ENCODE peak calls at places on chromosome 3, in six cellular contexts. One of them, this sample, is unnamed.

GRCh38 chr3:73576995-73577394 is 47.7 kb downstream of the PDZRN3 start:
- DNase-seq in astrocyte of the spinal cord: no peak
- DNase-seq in NB4: no peak
- DNase-seq in AG04450: no peak
- DNase-seq in pancreas: no peak
- DNase-seq in hepatocyte: no peak
- DNase-seq in this sample: no peak

GRCh38 chr3:144018776-144019175 is 47.2 kb downstream of the DIPK2A start:
- DNase-seq in astrocyte of the spinal cord: peak; percentile 94
- DNase-seq in NB4: no peak
- DNase-seq in AG04450: peak; percentile 75
- DNase-seq in pancreas: no peak
- DNase-seq in hepatocyte: no peak
- DNase-seq in this sample: no peak

GRCh38 chr3:184899953-184900595 is 88.1 kb downstream of the VPS8 start:
- DNase-seq in astrocyte of the spinal cord: no peak
- DNase-seq in NB4: no peak
- DNase-seq in AG04450: no peak
- DNase-seq in pancreas: no peak
- DNase-seq in hepatocyte: no peak
- DNase-seq in this sample: no peak

GRCh38 chr3:32177702-32178198 is 60.7 kb upstream of the CMTM8 start:
- DNase-seq in astrocyte of the spinal cord: peak; percentile 80
- DNase-seq in NB4: peak; percentile 82
- DNase-seq in AG04450: peak; percentile 0
- DNase-seq in pancreas: peak; percentile 55
- DNase-seq in hepatocyte: peak; percentile 86
- DNase-seq in this sample: peak; percentile 67

GRCh38 chr3:198079771-198080520 is 119.9 kb downstream of the LMLN start:
- DNase-seq in astrocyte of the spinal cord: no peak
- DNase-seq in NB4: peak; percentile 61
- DNase-seq in AG04450: no peak
- DNase-seq in pancreas: peak; percentile 31
- DNase-seq in hepatocyte: peak; percentile 31
- DNase-seq in this sample: peak; percentile 9

GRCh38 chr3:19886404-19886803 is 47.6 kb downstream of the EFHB start:
- DNase-seq in astrocyte of the spinal cord: no peak
- DNase-seq in NB4: no peak
- DNase-seq in AG04450: no peak
- DNase-seq in pancreas: no peak
- DNase-seq in hepatocyte: no peak
- DNase-seq in this sample: no peak

GRCh38 chr3:147411235-147411607 is 2.1 kb downstream of the ZIC1 start:
- DNase-seq in astrocyte of the spinal cord: peak; percentile 31
- DNase-seq in NB4: no peak
- DNase-seq in AG04450: no peak
- DNase-seq in pancreas: no peak
- DNase-seq in hepatocyte: no peak
- DNase-seq in this sample: no peak

GRCh38 chr3:143330316-143330868 is 210.8 kb downstream of the CHST2 start:
- DNase-seq in astrocyte of the spinal cord: no peak
- DNase-seq in NB4: no peak
- DNase-seq in AG04450: no peak
- DNase-seq in pancreas: no peak
- DNase-seq in hepatocyte: no peak
- DNase-seq in this sample: no peak

GRCh38 chr3:128549283-128550112 is 56.5 kb upstream of the GATA2 start:
- DNase-seq in astrocyte of the spinal cord: peak; percentile 84
- DNase-seq in NB4: no peak
- DNase-seq in AG04450: peak; percentile 36
- DNase-seq in pancreas: no peak
- DNase-seq in hepatocyte: peak; percentile 79
- DNase-seq in this sample: no peak

GRCh38 chr3:153848701-153849100 is 272.5 kb upstream of the ARHGEF26 start:
- DNase-seq in astrocyte of the spinal cord: peak; percentile 4
- DNase-seq in NB4: no peak
- DNase-seq in AG04450: no peak
- DNase-seq in pancreas: no peak
- DNase-seq in hepatocyte: peak; percentile 22
- DNase-seq in this sample: no peak

GRCh38 chr3:150443331-150443741 is 35.2 kb downstream of the TSC22D2 start:
- DNase-seq in astrocyte of the spinal cord: peak; percentile 67
- DNase-seq in NB4: no peak
- DNase-seq in AG04450: no peak
- DNase-seq in pancreas: no peak
- DNase-seq in hepatocyte: no peak
- DNase-seq in this sample: no peak

GRCh38 chr3:124878561-124879394 is 8.4 kb downstream of the ITGB5 start:
- DNase-seq in astrocyte of the spinal cord: peak; percentile 90
- DNase-seq in NB4: no peak
- DNase-seq in AG04450: peak; percentile 84
- DNase-seq in pancreas: no peak
- DNase-seq in hepatocyte: peak; percentile 40
- DNase-seq in this sample: peak; percentile 16

GRCh38 chr3:169477790-169478189 is 185.7 kb downstream of the MECOM start:
- DNase-seq in astrocyte of the spinal cord: no peak
- DNase-seq in NB4: no peak
- DNase-seq in AG04450: no peak
- DNase-seq in pancreas: no peak
- DNase-seq in hepatocyte: no peak
- DNase-seq in this sample: no peak

GRCh38 chr3:163684651-163685050 is 1393.6 kb downstream of the SI start:
- DNase-seq in astrocyte of the spinal cord: no peak
- DNase-seq in NB4: no peak
- DNase-seq in AG04450: no peak
- DNase-seq in pancreas: no peak
- DNase-seq in hepatocyte: no peak
- DNase-seq in this sample: no peak

DNA sequence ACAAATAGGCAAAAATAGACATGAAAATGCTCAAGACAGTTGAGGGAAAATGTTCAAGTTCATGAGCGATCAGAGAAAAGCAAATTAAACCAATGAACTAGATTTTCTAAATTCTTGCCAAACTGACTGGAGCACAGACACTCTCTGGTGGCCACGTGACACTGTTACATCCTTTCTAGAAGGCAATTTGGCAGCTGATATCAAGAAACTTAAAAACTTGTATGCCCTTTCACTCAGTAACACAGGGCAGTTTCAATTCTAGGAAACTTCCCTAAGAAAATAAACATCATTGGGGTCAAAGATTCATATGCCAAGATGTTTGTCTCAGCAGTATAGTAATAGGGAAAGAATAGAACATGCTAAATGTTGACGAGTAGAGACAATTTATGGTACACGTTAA is 52.2 kb downstream of the ABHD5 start:
- DNase-seq in astrocyte of the spinal cord: no peak
- DNase-seq in NB4: no peak
- DNase-seq in AG04450: no peak
- DNase-seq in pancreas: no peak
- DNase-seq in hepatocyte: no peak
- DNase-seq in this sample: no peak
- TF ChIP-seq CTCF in astrocyte of the spinal cord: peak; percentile 22
- TF ChIP-seq CTCF in NB4: no peak
- TF ChIP-seq CTCF in AG04450: peak; percentile 43
- TF ChIP-seq CTCF in pancreas: no peak
- TF ChIP-seq CTCF in hepatocyte: peak; percentile 22
- TF ChIP-seq CTCF in this sample: no peak

GRCh38 chr3:195662-196061 is 901 bp upstream of the CHL1 start:
- DNase-seq in astrocyte of the spinal cord: no peak
- DNase-seq in NB4: no peak
- DNase-seq in AG04450: no peak
- DNase-seq in pancreas: no peak
- DNase-seq in hepatocyte: no peak
- DNase-seq in this sample: no peak

GRCh38 chr3:196322-197153 is at the start of gene CHL1:
- DNase-seq in astrocyte of the spinal cord: no peak
- DNase-seq in NB4: no peak
- DNase-seq in AG04450: no peak
- DNase-seq in pancreas: peak; percentile 29
- DNase-seq in hepatocyte: peak; percentile 9
- DNase-seq in this sample: no peak

GRCh38 chr3:197891-198491 is 1.4 kb downstream of the CHL1 start:
- DNase-seq in astrocyte of the spinal cord: no peak
- DNase-seq in NB4: no peak
- DNase-seq in AG04450: no peak
- DNase-seq in pancreas: peak; percentile 14
- DNase-seq in hepatocyte: peak; percentile 12
- DNase-seq in this sample: no peak

GRCh38 chr3:199815-200214 is 3.3 kb downstream of the CHL1 start:
- DNase-seq in astrocyte of the spinal cord: no peak
- DNase-seq in NB4: no peak
- DNase-seq in AG04450: no peak
- DNase-seq in pancreas: no peak
- DNase-seq in hepatocyte: no peak
- DNase-seq in this sample: no peak

GRCh38 chr3:197154-197855 is 742 bp downstream of the CHL1 start:
- DNase-seq in astrocyte of the spinal cord: no peak
- DNase-seq in NB4: no peak
- DNase-seq in AG04450: no peak
- DNase-seq in pancreas: peak; percentile 29
- DNase-seq in hepatocyte: peak; percentile 19
- DNase-seq in this sample: no peak
- H3K4me3 ChIP-seq in astrocyte of the spinal cord: peak overlapping the region; percentile 36
- H3K4me3 ChIP-seq in NB4: no peak overlapping the region
- H3K4me3 ChIP-seq in AG04450: peak overlapping the region; percentile 57
- H3K4me3 ChIP-seq in pancreas: peak overlapping the region; percentile 6
- H3K4me3 ChIP-seq in hepatocyte: peak overlapping the region; percentile 26
- H3K4me3 ChIP-seq in this sample: peak overlapping the region; percentile 34

GRCh38 chr3:17140670-17141505 is 256.1 kb downstream of the PLCL2 start:
- DNase-seq in astrocyte of the spinal cord: no peak
- DNase-seq in NB4: no peak
- DNase-seq in AG04450: no peak
- DNase-seq in pancreas: no peak
- DNase-seq in hepatocyte: no peak
- DNase-seq in this sample: no peak
- TF ChIP-seq CTCF in astrocyte of the spinal cord: no peak
- TF ChIP-seq CTCF in NB4: no peak
- TF ChIP-seq CTCF in AG04450: no peak
- TF ChIP-seq CTCF in pancreas: no peak
- TF ChIP-seq CTCF in hepatocyte: no peak
- TF ChIP-seq CTCF in this sample: no peak

GRCh38 chr3:34012102-34012461 is 213.7 kb downstream of the PDCD6IP start:
- DNase-seq in astrocyte of the spinal cord: peak; percentile 96
- DNase-seq in NB4: peak; percentile 7
- DNase-seq in AG04450: peak; percentile 94
- DNase-seq in pancreas: no peak
- DNase-seq in hepatocyte: peak; percentile 82
- DNase-seq in this sample: no peak

GRCh38 chr3:34008836-34009479 is 210.5 kb downstream of the PDCD6IP start:
- DNase-seq in astrocyte of the spinal cord: no peak
- DNase-seq in NB4: no peak
- DNase-seq in AG04450: no peak
- DNase-seq in pancreas: no peak
- DNase-seq in hepatocyte: no peak
- DNase-seq in this sample: no peak

GRCh38 chr3:34008191-34008590 is 209.8 kb downstream of the PDCD6IP start:
- DNase-seq in astrocyte of the spinal cord: peak; percentile 64
- DNase-seq in NB4: peak; percentile 70
- DNase-seq in AG04450: no peak
- DNase-seq in pancreas: no peak
- DNase-seq in hepatocyte: no peak
- DNase-seq in this sample: no peak

GRCh38 chr3:34011171-34012101 is 213.0 kb downstream of the PDCD6IP start:
- DNase-seq in astrocyte of the spinal cord: peak; percentile 47
- DNase-seq in NB4: peak; percentile 5
- DNase-seq in AG04450: no peak
- DNase-seq in pancreas: no peak
- DNase-seq in hepatocyte: no peak
- DNase-seq in this sample: no peak

GRCh38 chr3:34009480-34009844 is 211.0 kb downstream of the PDCD6IP start:
- DNase-seq in astrocyte of the spinal cord: peak; percentile 41
- DNase-seq in NB4: no peak
- DNase-seq in AG04450: no peak
- DNase-seq in pancreas: no peak
- DNase-seq in hepatocyte: peak; percentile 15
- DNase-seq in this sample: no peak
- H3K4me3 ChIP-seq in astrocyte of the spinal cord: no peak overlapping the region
- H3K4me3 ChIP-seq in NB4: no peak overlapping the region
- H3K4me3 ChIP-seq in AG04450: no peak overlapping the region
- H3K4me3 ChIP-seq in pancreas: no peak overlapping the region
- H3K4me3 ChIP-seq in hepatocyte: no peak overlapping the region
- H3K4me3 ChIP-seq in this sample: no peak overlapping the region

GRCh38 chr3:182129745-182130144 is 418.0 kb downstream of the SOX2 start:
- DNase-seq in astrocyte of the spinal cord: no peak
- DNase-seq in NB4: no peak
- DNase-seq in AG04450: no peak
- DNase-seq in pancreas: no peak
- DNase-seq in hepatocyte: no peak
- DNase-seq in this sample: no peak
- TF ChIP-seq CTCF in astrocyte of the spinal cord: no peak
- TF ChIP-seq CTCF in NB4: no peak
- TF ChIP-seq CTCF in AG04450: no peak
- TF ChIP-seq CTCF in pancreas: no peak
- TF ChIP-seq CTCF in hepatocyte: no peak
- TF ChIP-seq CTCF in this sample: no peak

GRCh38 chr3:27536451-27536850 is 52.3 kb upstream of the SLC4A7 start:
- DNase-seq in astrocyte of the spinal cord: no peak
- DNase-seq in NB4: no peak
- DNase-seq in AG04450: no peak
- DNase-seq in pancreas: no peak
- DNase-seq in hepatocyte: no peak
- DNase-seq in this sample: no peak

GRCh38 chr3:27532426-27532825 is 48.2 kb upstream of the SLC4A7 start:
- DNase-seq in astrocyte of the spinal cord: no peak
- DNase-seq in NB4: no peak
- DNase-seq in AG04450: no peak
- DNase-seq in pancreas: no peak
- DNase-seq in hepatocyte: no peak
- DNase-seq in this sample: no peak

GRCh38 chr3:27532931-27533607 is 48.9 kb upstream of the SLC4A7 start:
- DNase-seq in astrocyte of the spinal cord: peak; percentile 62
- DNase-seq in NB4: peak; percentile 6
- DNase-seq in AG04450: no peak
- DNase-seq in pancreas: no peak
- DNase-seq in hepatocyte: no peak
- DNase-seq in this sample: no peak

GRCh38 chr3:27535809-27536392 is 51.7 kb upstream of the SLC4A7 start:
- DNase-seq in astrocyte of the spinal cord: peak; percentile 49
- DNase-seq in NB4: no peak
- DNase-seq in AG04450: no peak
- DNase-seq in pancreas: no peak
- DNase-seq in hepatocyte: no peak
- DNase-seq in this sample: no peak

GRCh38 chr3:27533718-27534578 is 49.8 kb upstream of the SLC4A7 start:
- DNase-seq in astrocyte of the spinal cord: peak; percentile 99
- DNase-seq in NB4: peak; percentile 44
- DNase-seq in AG04450: peak; percentile 97
- DNase-seq in pancreas: no peak
- DNase-seq in hepatocyte: peak; percentile 80
- DNase-seq in this sample: peak; percentile 29
- H3K4me3 ChIP-seq in astrocyte of the spinal cord: no peak overlapping the region
- H3K4me3 ChIP-seq in NB4: no peak overlapping the region
- H3K4me3 ChIP-seq in AG04450: no peak overlapping the region
- H3K4me3 ChIP-seq in pancreas: no peak overlapping the region
- H3K4me3 ChIP-seq in hepatocyte: no peak overlapping the region
- H3K4me3 ChIP-seq in this sample: no peak overlapping the region